ENCODE peak calls at places on chromosomes 12 and 14, in four cellular contexts. F is endothelial cell of umbilical vein, R is HL-60, W is GM23338. I is an unnamed sample.

GRCh38 chr14:39773387-39773786 is 341.2 kb upstream of the FBXO33 start:
- DNase-seq in F (no peak), R (no peak), W (peak), I (no peak)

GRCh38 chr14:20873370-20874177 is 17.6 kb upstream of the RNASE3 start:
- DNase-seq in F (peak), R (peak), W (peak), I (peak)

GRCh38 chr12:49121047-49121696 is 10.0 kb downstream of the TUBA1B start:
- DNase-seq in F (peak), R (no peak), W (peak), I (no peak)

GRCh38 chr14:59831121-59831730 is 39.4 kb downstream of the RTN1 start:
- DNase-seq in F (no peak), R (no peak), W (no peak), I (no peak)

GRCh38 chr12:121030576-121031212 is 8.4 kb downstream of the OASL start:
- DNase-seq in F (no peak), R (no peak), W (no peak), I (no peak)

GRCh38 chr12:106767954-106768501 is 6.5 kb upstream of the RIC8B start:
- DNase-seq in F (no peak), R (no peak), W (peak), I (no peak)

GRCh38 chr14:92649934-92650545 is 98.4 kb downstream of the LGMN start:
- DNase-seq in F (no peak), R (peak), W (no peak), I (no peak)

GRCh38 chr12:79156846-79157463 is 292.4 kb downstream of the SYT1 start:
- DNase-seq in F (no peak), R (no peak), W (no peak), I (no peak)

GRCh38 chr14:66638688-66639087 is 130.7 kb downstream of the GPHN start:
- DNase-seq in F (peak), R (no peak), W (no peak), I (no peak)

GRCh38 chr12:46693034-46693433 is 132.8 kb downstream of the SLC38A4 start:
- DNase-seq in F (no peak), R (no peak), W (no peak), I (no peak)

GRCh38 chr14:100778951-100779690 is 46.8 kb upstream of the MEG3 start:
- DNase-seq in F (no peak), R (no peak), W (no peak), I (no peak)

GRCh38 chr12:80847575-80847974 is 90.2 kb downstream of the LIN7A start:
- DNase-seq in F (no peak), R (no peak), W (no peak), I (no peak)

GRCh38 chr14:64758711-64759554 is 54.7 kb downstream of the PLEKHG3 start:
- DNase-seq in F (peak), R (no peak), W (no peak), I (no peak)

GRCh38 chr12:5388581-5389535 is 43.0 kb upstream of the NTF3 start:
- DNase-seq in F (no peak), R (no peak), W (no peak), I (no peak)

GRCh38 chr12:7609480-7609879 is 56.2 kb downstream of the APOBEC1 start:
- DNase-seq in F (no peak), R (no peak), W (no peak), I (no peak)

GRCh38 chr14:31879661-31880348 is 197.3 kb upstream of the ARHGAP5 start:
- DNase-seq in F (peak), R (no peak), W (no peak), I (no peak)

GRCh38 chr14:91817566-91818325 is 49.6 kb downstream of the TC2N start:
- DNase-seq in F (no peak), R (no peak), W (peak), I (no peak)

GRCh38 chr12:46153267-46153872 is 115.5 kb downstream of the SLC38A1 start:
- DNase-seq in F (peak), R (no peak), W (peak), I (no peak)

GRCh38 chr14:100906420-100906819 is 2.9 kb upstream of the RTL1 start:
- DNase-seq in F (no peak), R (no peak), W (peak), I (no peak)

GRCh38 chr14:23185046-23185445 is 1.6 kb upstream of the SLC7A8 start:
- DNase-seq in F (peak), R (no peak), W (no peak), I (no peak)

GRCh38 chr12:125610971-125611370 is 545.7 kb downstream of the AACS start:
- DNase-seq in F (no peak), R (no peak), W (no peak), I (no peak)

GRCh38 chr12:9095322-9095721 is 20.4 kb downstream of the A2M start:
- DNase-seq in F (no peak), R (no peak), W (no peak), I (no peak)

GRCh38 chr14:85087201-85087600 is 442.7 kb upstream of the FLRT2 start:
- DNase-seq in F (no peak), R (no peak), W (no peak), I (no peak)

GRCh38 chr12:14431990-14432389 is 66.5 kb downstream of the ATF7IP start:
- DNase-seq in F (no peak), R (no peak), W (no peak), I (no peak)

GRCh38 chr12:82605115-82605514 is 81.6 kb upstream of the TMTC2 start:
- DNase-seq in F (no peak), R (no peak), W (no peak), I (no peak)

GRCh38 chr14:68951051-68951797 is 27.9 kb downstream of the ACTN1 start:
- DNase-seq in F (peak), R (peak), W (no peak), I (peak)

GRCh38 chr14:101761881-101762529 is 496 bp downstream of the PPP2R5C start:
- DNase-seq in F (peak), R (no peak), W (peak), I (no peak)

GRCh38 chr12:124020398-124021024 is 47.5 kb downstream of the ZNF664 start:
- DNase-seq in F (no peak), R (no peak), W (no peak), I (no peak)

GRCh38 chr14:64296561-64296960 is 2.4 kb upstream of the ESR2 start:
- DNase-seq in F (peak), R (no peak), W (no peak), I (no peak)

GRCh38 chr12:127145543-127145928 is 1121.4 kb upstream of the TMEM132C start:
- DNase-seq in F (no peak), R (no peak), W (no peak), I (no peak)

GRCh38 chr14:31703056-31703455 is 141.9 kb downstream of the NUBPL start:
- DNase-seq in F (peak), R (no peak), W (no peak), I (no peak)

GRCh38 chr14:97445367-97445766 is 648.2 kb downstream of the VRK1 start:
- DNase-seq in F (no peak), R (no peak), W (no peak), I (no peak)

GRCh38 chr12:22046090-22046967 is at the start of gene CMAS:
- DNase-seq in F (peak), R (peak), W (peak), I (peak)

GRCh38 chr14:54647378-54647777 is 80.5 kb downstream of the SAMD4A start:
- DNase-seq in F (no peak), R (no peak), W (no peak), I (no peak)

GRCh38 chr12:32516230-32516629 is 116.9 kb downstream of the FGD4 start:
- DNase-seq in F (no peak), R (no peak), W (no peak), I (no peak)

GRCh38 chr12:67025543-67026114 is 243.5 kb upstream of the CAND1 start:
- DNase-seq in F (peak), R (peak), W (peak), I (no peak)

GRCh38 chr12:12891646-12892355 is 439 bp downstream of the GPRC5A start:
- DNase-seq in F (no peak), R (no peak), W (no peak), I (no peak)

GRCh38 chr12:12889701-12890100 is 1.7 kb upstream of the GPRC5A start:
- DNase-seq in F (no peak), R (no peak), W (no peak), I (no peak)

GRCh38 chr12:12890492-12890814 is 909 bp upstream of the GPRC5A start:
- DNase-seq in F (peak), R (no peak), W (peak), I (no peak)

GRCh38 chr12:12892670-12893290 is 1.4 kb downstream of the GPRC5A start:
- DNase-seq in F (no peak), R (no peak), W (peak), I (no peak)

GRCh38 chr12:12890815-12891645 is at the start of gene GPRC5A:
- DNase-seq in F (peak), R (no peak), W (peak), I (peak)
- TF ChIP-seq POLR2AphosphoS5 in F (peak), R (no peak), W (no peak), I (peak)

GRCh38 chr12:97575792-97576191 is 113.2 kb downstream of the RMST start:
- DNase-seq in F (no peak), R (no peak), W (no peak), I (no peak)
- TF ChIP-seq POLR2AphosphoS5 in F (no peak), R (no peak), W (no peak), I (no peak)

GRCh38 chr12:26150737-26151450 is 26.1 kb upstream of the BHLHE41 start:
- DNase-seq in F (no peak), R (no peak), W (no peak), I (no peak)

GRCh38 chr12:26156996-26157395 is 32.2 kb upstream of the BHLHE41 start:
- DNase-seq in F (no peak), R (no peak), W (no peak), I (no peak)

GRCh38 chr12:26152507-26153102 is 27.8 kb upstream of the BHLHE41 start:
- DNase-seq in F (no peak), R (no peak), W (no peak), I (no peak)

GRCh38 chr12:26156201-26156871 is 31.5 kb upstream of the BHLHE41 start:
- DNase-seq in F (no peak), R (no peak), W (no peak), I (no peak)

GRCh38 chr12:26153421-26154154 is 28.8 kb upstream of the BHLHE41 start:
- DNase-seq in F (peak), R (no peak), W (no peak), I (no peak)
- TF ChIP-seq POLR2AphosphoS5 in F (peak), R (no peak), W (no peak), I (no peak)

DNA sequence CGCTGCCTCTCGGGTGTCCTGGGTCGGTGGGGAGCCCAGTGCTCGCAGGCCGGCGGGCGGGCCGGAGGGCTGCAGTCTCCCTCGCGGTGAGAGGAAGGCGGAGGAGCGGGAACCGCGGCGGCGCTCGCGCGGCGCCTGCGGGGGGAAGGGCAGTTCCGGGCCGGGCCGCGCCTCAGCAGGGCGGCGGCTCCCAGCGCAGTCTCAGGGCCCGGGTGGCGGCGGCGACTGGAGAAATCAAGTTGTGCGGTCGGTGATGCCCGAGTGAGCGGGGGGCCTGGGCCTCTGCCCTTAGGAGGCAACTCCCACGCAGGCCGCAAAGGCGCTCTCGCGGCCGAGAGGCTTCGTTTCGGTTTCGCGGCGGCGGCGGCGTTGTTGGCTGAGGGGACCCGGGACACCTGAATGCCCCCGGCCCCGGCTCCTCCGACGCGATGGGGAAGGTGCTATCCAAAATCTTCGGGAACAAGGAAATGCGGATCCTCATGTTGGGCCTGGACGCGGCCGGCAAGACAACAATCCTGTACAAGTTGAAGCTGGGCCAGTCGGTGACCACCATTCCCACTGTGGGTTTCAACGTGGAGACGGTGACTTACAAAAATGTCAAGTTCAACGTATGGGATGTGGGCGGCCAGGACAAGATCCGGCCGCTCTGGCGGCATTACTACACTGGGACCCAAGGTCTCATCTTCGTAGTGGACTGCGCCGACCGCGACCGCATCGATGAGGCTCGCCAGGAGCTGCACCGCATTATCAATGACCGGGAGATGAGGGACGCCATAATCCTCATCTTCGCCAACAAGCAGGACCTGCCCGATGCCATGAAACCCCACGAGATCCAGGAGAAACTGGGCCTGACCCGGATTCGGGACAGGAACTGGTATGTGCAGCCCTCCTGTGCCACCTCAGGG is 679 bp downstream of the ARF6 start:
- DNase-seq in F (peak), R (peak), W (peak), I (peak)
- TF ChIP-seq POLR2AphosphoS5 in F (no peak), R (no peak), W (no peak), I (no peak)

I was measured in upper lobe of left lung.